ENCODE peak calls at places on chromosome 5, in four cellular contexts. H is mesendoderm, Q is GM23248, U is HCT116. V is an unnamed sample.
A peak's percentile ranks its signal among the peaks of the same experiment; 100 is the strongest.

GRCh38 chr5:127293373-127293772 is 2.8 kb downstream of the MEGF10 start:
- DNase-seq in H (no peak), Q (no peak), U (no peak), V (no peak)

GRCh38 chr5:32217886-32218396 is 43.8 kb upstream of the GOLPH3 start:
- DNase-seq in H (no peak), Q (no peak), U (no peak), V (peak; percentile 56)

GRCh38 chr5:68533571-68534051 is 318.1 kb downstream of the PIK3R1 start:
- DNase-seq in H (no peak), Q (no peak), U (no peak), V (no peak)

GRCh38 chr5:100840364-100840763 is 62.7 kb downstream of the ST8SIA4 start:
- DNase-seq in H (peak; percentile 6), Q (peak; percentile 39), U (peak; percentile 23), V (no peak)

GRCh38 chr5:172648008-172648359 is 6.9 kb downstream of the NEURL1B start:
- DNase-seq in H (peak; percentile 87), Q (no peak), U (no peak), V (peak; percentile 47)

GRCh38 chr5:158841918-158842317 is 257.8 kb downstream of the EBF1 start:
- DNase-seq in H (no peak), Q (no peak), U (no peak), V (no peak)

GRCh38 chr5:95163079-95163478 is 121.8 kb downstream of the MCTP1 start:
- DNase-seq in H (no peak), Q (no peak), U (no peak), V (no peak)

GRCh38 chr5:179271821-179272325 is 73.4 kb downstream of the ADAMTS2 start:
- DNase-seq in H (no peak), Q (no peak), U (no peak), V (no peak)

GRCh38 chr5:157603333-157604190 is 28.0 kb upstream of the ADAM19 start:
- DNase-seq in H (no peak), Q (peak; percentile 93), U (peak; percentile 90), V (no peak)

GRCh38 chr5:134656690-134657089 is 8.1 kb downstream of the SEC24A start:
- DNase-seq in H (peak; percentile 17), Q (no peak), U (no peak), V (no peak)

GRCh38 chr5:128782446-128782845 is 182.8 kb upstream of the SLC27A6 start:
- DNase-seq in H (no peak), Q (peak; percentile 84), U (peak; percentile 12), V (no peak)

GRCh38 chr5:105806601-105807000 is 1864.1 kb downstream of the EFNA5 start:
- DNase-seq in H (no peak), Q (no peak), U (no peak), V (no peak)

GRCh38 chr5:171897231-171897630 is 109.2 kb downstream of the FBXW11 start:
- DNase-seq in H (no peak), Q (no peak), U (no peak), V (no peak)

GRCh38 chr5:67490543-67491321 is 294.1 kb upstream of the CD180 start:
- DNase-seq in H (no peak), Q (no peak), U (no peak), V (no peak)

GRCh38 chr5:172793577-172794488 is 22.8 kb upstream of the DUSP1 start:
- DNase-seq in H (no peak), Q (peak; percentile 70), U (no peak), V (no peak)

GRCh38 chr5:127820910-127821553 is 117.8 kb downstream of the CCDC192 start:
- DNase-seq in H (no peak), Q (peak; percentile 43), U (no peak), V (peak; percentile 56)

GRCh38 chr5:172183881-172184280 is 4.1 kb downstream of the STK10 start:
- DNase-seq in H (peak; percentile 35), Q (no peak), U (no peak), V (no peak)

GRCh38 chr5:126755593-126755992 is 21.3 kb upstream of the LMNB1 start:
- DNase-seq in H (no peak), Q (no peak), U (no peak), V (no peak)

GRCh38 chr5:159510282-159510681 is 180.0 kb upstream of the IL12B start:
- DNase-seq in H (peak; percentile 98), Q (peak; percentile 88), U (no peak), V (peak; percentile 83)

GRCh38 chr5:43204958-43205357 is 12.9 kb downstream of the NIM1K start:
- DNase-seq in H (no peak), Q (no peak), U (no peak), V (no peak)

GRCh38 chr5:27308151-27308550 is 269.8 kb upstream of the CDH9 start:
- DNase-seq in H (no peak), Q (peak; percentile 53), U (no peak), V (no peak)

GRCh38 chr5:62306494-62307363 is 723 bp downstream of the KIF2A start:
- DNase-seq in H (peak; percentile 78), Q (peak; percentile 74), U (no peak), V (peak; percentile 75)

GRCh38 chr5:13606051-13606450 is 338.4 kb downstream of the DNAH5 start:
- DNase-seq in H (no peak), Q (peak; percentile 31), U (no peak), V (no peak)

GRCh38 chr5:61123145-61123544 is 39.1 kb downstream of the SMIM15 start:
- DNase-seq in H (no peak), Q (no peak), U (no peak), V (peak; percentile 44)

GRCh38 chr5:39113354-39113953 is 39.3 kb upstream of the RICTOR start:
- DNase-seq in H (no peak), Q (peak; percentile 23), U (no peak), V (no peak)

GRCh38 chr5:98368141-98368540 is 405.3 kb upstream of the RGMB start:
- DNase-seq in H (no peak), Q (no peak), U (no peak), V (no peak)

GRCh38 chr5:92907914-92908606 is 673.0 kb downstream of the NR2F1-AS1 start:
- DNase-seq in H (no peak), Q (peak; percentile 54), U (no peak), V (no peak)

GRCh38 chr5:17094830-17095229 is 122.6 kb upstream of the BASP1 start:
- DNase-seq in H (no peak), Q (peak; percentile 46), U (no peak), V (peak; percentile 11)

GRCh38 chr5:14706615-14707021 is 42.1 kb downstream of the OTULIN start:
- DNase-seq in H (no peak), Q (peak; percentile 77), U (no peak), V (no peak)

GRCh38 chr5:151151793-151152192 is 5.8 kb downstream of the ANXA6 start:
- DNase-seq in H (no peak), Q (peak; percentile 61), U (no peak), V (no peak)
- H3K4me2 ChIP-seq in H (no peak overlapping the region), Q (no peak overlapping the region), U (no peak overlapping the region), V (no peak overlapping the region)

GRCh38 chr5:96293966-96294886 is 138.8 kb downstream of the PCSK1 start:
- DNase-seq in H (no peak), Q (peak; percentile 42), U (no peak), V (no peak)
- H3K4me2 ChIP-seq in H (no peak overlapping the region), Q (no peak overlapping the region), U (no peak overlapping the region), V (no peak overlapping the region)

GRCh38 chr5:164504141-164504772 is 998.8 kb downstream of the MAT2B start:
- DNase-seq in H (peak; percentile 59), Q (peak; percentile 62), U (peak; percentile 4), V (peak; percentile 71)
- H3K4me2 ChIP-seq in H (no peak overlapping the region), Q (peak overlapping the region; percentile 45), U (no peak overlapping the region), V (no peak overlapping the region)

GRCh38 chr5:149445739-149446369 is 66.8 kb upstream of the IL17B start:
- DNase-seq in H (peak; percentile 85), Q (peak; percentile 97), U (no peak), V (peak; percentile 85)
- H3K4me2 ChIP-seq in H (no peak overlapping the region), Q (peak overlapping the region; percentile 12), U (peak overlapping the region; percentile 60), V (no peak overlapping the region)

GRCh38 chr5:1725641-1726468 is 73.8 kb downstream of the MRPL36 start:
- DNase-seq in H (peak; percentile 33), Q (no peak), U (no peak), V (no peak)
- H3K4me2 ChIP-seq in H (peak overlapping the region; percentile 27), Q (no peak overlapping the region), U (no peak overlapping the region), V (peak overlapping the region; percentile 77)

GRCh38 chr5:54964405-54964804 is 21.0 kb downstream of the ESM1 start:
- DNase-seq in H (no peak), Q (no peak), U (no peak), V (no peak)
- H3K4me2 ChIP-seq in H (no peak overlapping the region), Q (no peak overlapping the region), U (no peak overlapping the region), V (no peak overlapping the region)

GRCh38 chr5:140262839-140263238 is 40.1 kb downstream of the PFDN1 start:
- DNase-seq in H (no peak), Q (no peak), U (no peak), V (no peak)

GRCh38 chr5:140260089-140260656 is 42.7 kb downstream of the PFDN1 start:
- DNase-seq in H (no peak), Q (no peak), U (no peak), V (no peak)

GRCh38 chr5:140259509-140259908 is 43.4 kb downstream of the PFDN1 start:
- DNase-seq in H (peak; percentile 95), Q (no peak), U (peak; percentile 76), V (no peak)

GRCh38 chr5:140261403-140262171 is 41.3 kb downstream of the PFDN1 start:
- DNase-seq in H (peak; percentile 73), Q (peak; percentile 94), U (peak; percentile 79), V (peak; percentile 88)

GRCh38 chr5:140262221-140262620 is 40.7 kb downstream of the PFDN1 start:
- DNase-seq in H (no peak), Q (no peak), U (no peak), V (no peak)
- H3K4me2 ChIP-seq in H (no peak overlapping the region), Q (peak overlapping the region; percentile 70), U (peak overlapping the region; percentile 63), V (peak overlapping the region; percentile 36)

GRCh38 chr5:108686676-108687075 is 61.0 kb upstream of the FER start:
- DNase-seq in H (peak; percentile 32), Q (no peak), U (no peak), V (no peak)

GRCh38 chr5:108681079-108681921 is 66.4 kb upstream of the FER start:
- DNase-seq in H (peak; percentile 81), Q (peak; percentile 87), U (peak; percentile 51), V (peak; percentile 72)
- H3K4me2 ChIP-seq in H (no peak overlapping the region), Q (peak overlapping the region; percentile 38), U (peak overlapping the region; percentile 43), V (peak overlapping the region; percentile 55)

GRCh38 chr5:147731708-147732551 is 50.6 kb downstream of the JAKMIP2 start:
- DNase-seq in H (no peak), Q (no peak), U (no peak), V (no peak)
- H3K4me2 ChIP-seq in H (no peak overlapping the region), Q (no peak overlapping the region), U (no peak overlapping the region), V (no peak overlapping the region)

GRCh38 chr5:5481633-5482032 is 59.2 kb downstream of the ICE1 start:
- DNase-seq in H (no peak), Q (no peak), U (no peak), V (no peak)

GRCh38 chr5:5481206-5481605 is 58.7 kb downstream of the ICE1 start:
- DNase-seq in H (no peak), Q (no peak), U (no peak), V (no peak)

GRCh38 chr5:5480481-5481111 is 58.1 kb downstream of the ICE1 start:
- DNase-seq in H (no peak), Q (no peak), U (no peak), V (no peak)

GRCh38 chr5:5483880-5484595 is 61.6 kb downstream of the ICE1 start:
- DNase-seq in H (peak; percentile 9), Q (peak; percentile 77), U (no peak), V (no peak)

DNA sequence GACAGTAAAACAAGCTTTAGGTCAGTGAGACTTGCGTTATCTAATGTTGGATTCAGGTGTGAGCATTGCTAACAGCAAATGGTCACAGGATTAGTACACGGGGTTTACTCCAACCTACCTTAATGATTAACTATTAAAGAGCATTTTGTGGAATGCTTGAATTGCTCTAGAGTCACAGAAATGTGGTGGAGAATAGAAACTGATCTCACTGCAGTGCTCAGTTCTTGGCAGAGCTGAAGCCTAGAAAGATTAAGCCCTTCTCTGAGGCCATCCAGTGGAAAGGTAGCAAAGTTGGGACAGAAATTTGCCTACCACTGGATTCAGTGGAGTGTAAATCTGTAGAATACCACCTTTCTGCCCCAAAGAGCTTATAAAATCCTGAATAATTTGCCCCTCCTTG is 60.9 kb downstream of the ICE1 start:
- DNase-seq in H (no peak), Q (no peak), U (no peak), V (no peak)
- H3K4me2 ChIP-seq in H (no peak overlapping the region), Q (no peak overlapping the region), U (no peak overlapping the region), V (no peak overlapping the region)